ENCODE peak calls at places on chromosomes 13 and 19, in nine cellular contexts. One of them, this sample, is unnamed. For H3K36me3, the result is how much of the 10 kb centered on the place peaks cover.

GRCh38 chr13:29523199-29523931 is 72.1 kb downstream of the SLC7A1 start:
- DNase-seq in WERI-Rb-1: no peak
- DNase-seq in uterus: no peak
- DNase-seq in astrocyte: peak
- DNase-seq in heart left ventricle: peak
- DNase-seq in fibroblast of lung: peak
- DNase-seq in thoracic aorta: no peak
- DNase-seq in endodermal cell: no peak
- DNase-seq in pancreas: peak
- DNase-seq in this sample: peak

GRCh38 chr13:29474991-29475390 is 120.5 kb downstream of the SLC7A1 start:
- DNase-seq in endodermal cell: no peak
- DNase-seq in heart left ventricle: no peak
- DNase-seq in WERI-Rb-1: no peak
- DNase-seq in uterus: no peak
- DNase-seq in pancreas: no peak
- DNase-seq in thoracic aorta: no peak
- DNase-seq in fibroblast of lung: peak
- DNase-seq in astrocyte: peak
- DNase-seq in this sample: no peak

GRCh38 chr13:30869491-30869890 is 36.6 kb upstream of the MEDAG start:
- DNase-seq in uterus: peak
- DNase-seq in thoracic aorta: no peak
- DNase-seq in astrocyte: peak
- DNase-seq in pancreas: no peak
- DNase-seq in endodermal cell: no peak
- DNase-seq in WERI-Rb-1: no peak
- DNase-seq in heart left ventricle: no peak
- DNase-seq in fibroblast of lung: peak
- DNase-seq in this sample: no peak

GRCh38 chr19:27833031-27833430 is 1379.9 kb downstream of the UQCRFS1 start:
- DNase-seq in fibroblast of lung: no peak
- DNase-seq in thoracic aorta: no peak
- DNase-seq in uterus: no peak
- DNase-seq in pancreas: no peak
- DNase-seq in heart left ventricle: no peak
- DNase-seq in endodermal cell: no peak
- DNase-seq in WERI-Rb-1: no peak
- DNase-seq in astrocyte: no peak
- DNase-seq in this sample: no peak

GRCh38 chr19:39224910-39225309 is 19.9 kb downstream of the IFNL3 start:
- DNase-seq in uterus: no peak
- DNase-seq in pancreas: no peak
- DNase-seq in endodermal cell: peak
- DNase-seq in thoracic aorta: no peak
- DNase-seq in heart left ventricle: no peak
- DNase-seq in fibroblast of lung: no peak
- DNase-seq in WERI-Rb-1: no peak
- DNase-seq in astrocyte: no peak
- DNase-seq in this sample: no peak

GRCh38 chr19:29378126-29378525 is 147.7 kb upstream of the VSTM2B start:
- DNase-seq in astrocyte: no peak
- DNase-seq in heart left ventricle: no peak
- DNase-seq in pancreas: no peak
- DNase-seq in WERI-Rb-1: no peak
- DNase-seq in endodermal cell: peak
- DNase-seq in uterus: no peak
- DNase-seq in thoracic aorta: no peak
- DNase-seq in fibroblast of lung: no peak
- DNase-seq in this sample: no peak

GRCh38 chr13:51444922-51445321 is 7.9 kb downstream of the INTS6 start:
- DNase-seq in pancreas: no peak
- DNase-seq in endodermal cell: no peak
- DNase-seq in uterus: no peak
- DNase-seq in fibroblast of lung: peak
- DNase-seq in WERI-Rb-1: no peak
- DNase-seq in astrocyte: peak
- DNase-seq in heart left ventricle: no peak
- DNase-seq in thoracic aorta: no peak
- DNase-seq in this sample: no peak

GRCh38 chr13:29902632-29903305 is 52.4 kb upstream of the UBL3 start:
- DNase-seq in endodermal cell: no peak
- DNase-seq in heart left ventricle: no peak
- DNase-seq in uterus: no peak
- DNase-seq in astrocyte: no peak
- DNase-seq in thoracic aorta: no peak
- DNase-seq in pancreas: no peak
- DNase-seq in fibroblast of lung: no peak
- DNase-seq in WERI-Rb-1: no peak
- DNase-seq in this sample: no peak

GRCh38 chr13:25806304-25806974 is 245.4 kb downstream of the SHISA2 start:
- DNase-seq in fibroblast of lung: peak
- DNase-seq in pancreas: no peak
- DNase-seq in thoracic aorta: no peak
- DNase-seq in uterus: no peak
- DNase-seq in endodermal cell: no peak
- DNase-seq in astrocyte: peak
- DNase-seq in WERI-Rb-1: no peak
- DNase-seq in heart left ventricle: no peak
- DNase-seq in this sample: no peak

GRCh38 chr13:92590503-92590908 is 636.1 kb upstream of the GPC6 start:
- DNase-seq in uterus: no peak
- DNase-seq in WERI-Rb-1: no peak
- DNase-seq in astrocyte: peak
- DNase-seq in pancreas: no peak
- DNase-seq in heart left ventricle: no peak
- DNase-seq in endodermal cell: no peak
- DNase-seq in fibroblast of lung: peak
- DNase-seq in thoracic aorta: no peak
- DNase-seq in this sample: no peak

GRCh38 chr19:48403606-48404005 is 10.1 kb downstream of the GRIN2D start:
- DNase-seq in fibroblast of lung: peak
- DNase-seq in astrocyte: peak
- DNase-seq in endodermal cell: peak
- DNase-seq in WERI-Rb-1: peak
- DNase-seq in uterus: no peak
- DNase-seq in heart left ventricle: no peak
- DNase-seq in thoracic aorta: no peak
- DNase-seq in pancreas: no peak
- DNase-seq in this sample: peak

GRCh38 chr13:28741080-28741479 is 22.3 kb upstream of the SLC46A3 start:
- DNase-seq in heart left ventricle: no peak
- DNase-seq in WERI-Rb-1: no peak
- DNase-seq in thoracic aorta: no peak
- DNase-seq in pancreas: no peak
- DNase-seq in uterus: no peak
- DNase-seq in astrocyte: no peak
- DNase-seq in endodermal cell: no peak
- DNase-seq in fibroblast of lung: no peak
- DNase-seq in this sample: no peak

GRCh38 chr13:35086667-35087066 is 144.6 kb downstream of the NBEA start:
- DNase-seq in endodermal cell: no peak
- DNase-seq in thoracic aorta: no peak
- DNase-seq in fibroblast of lung: peak
- DNase-seq in astrocyte: peak
- DNase-seq in uterus: no peak
- DNase-seq in WERI-Rb-1: no peak
- DNase-seq in heart left ventricle: no peak
- DNase-seq in pancreas: no peak
- DNase-seq in this sample: no peak

GRCh38 chr19:5522106-5522505 is 45.6 kb downstream of the TINCR start:
- DNase-seq in fibroblast of lung: no peak
- DNase-seq in heart left ventricle: no peak
- DNase-seq in endodermal cell: no peak
- DNase-seq in pancreas: no peak
- DNase-seq in WERI-Rb-1: no peak
- DNase-seq in astrocyte: no peak
- DNase-seq in uterus: no peak
- DNase-seq in thoracic aorta: no peak
- DNase-seq in this sample: no peak

GRCh38 chr13:63449549-63449948 is 2033.9 kb upstream of the PCDH20 start:
- DNase-seq in heart left ventricle: no peak
- DNase-seq in thoracic aorta: no peak
- DNase-seq in WERI-Rb-1: no peak
- DNase-seq in astrocyte: no peak
- DNase-seq in fibroblast of lung: no peak
- DNase-seq in endodermal cell: no peak
- DNase-seq in uterus: no peak
- DNase-seq in pancreas: no peak
- DNase-seq in this sample: no peak

GRCh38 chr19:18896421-18896841 is 473 bp upstream of the CERS1 start:
- DNase-seq in heart left ventricle: peak
- DNase-seq in thoracic aorta: no peak
- DNase-seq in astrocyte: no peak
- DNase-seq in pancreas: no peak
- DNase-seq in fibroblast of lung: peak
- DNase-seq in WERI-Rb-1: no peak
- DNase-seq in endodermal cell: peak
- DNase-seq in uterus: no peak
- DNase-seq in this sample: no peak

GRCh38 chr19:55345818-55346724 is 6.4 kb downstream of the KMT5C start:
- DNase-seq in astrocyte: no peak
- DNase-seq in endodermal cell: peak
- DNase-seq in thoracic aorta: no peak
- DNase-seq in uterus: peak
- DNase-seq in heart left ventricle: peak
- DNase-seq in fibroblast of lung: peak
- DNase-seq in pancreas: no peak
- DNase-seq in WERI-Rb-1: peak
- DNase-seq in this sample: no peak

GRCh38 chr19:40621966-40622772 is 21.0 kb downstream of the LTBP4 start:
- DNase-seq in pancreas: no peak
- DNase-seq in uterus: no peak
- DNase-seq in fibroblast of lung: no peak
- DNase-seq in WERI-Rb-1: no peak
- DNase-seq in astrocyte: no peak
- DNase-seq in heart left ventricle: no peak
- DNase-seq in thoracic aorta: no peak
- DNase-seq in endodermal cell: no peak
- DNase-seq in this sample: no peak
- H3K36me3 ChIP-seq in pancreas: under half
- H3K36me3 ChIP-seq in uterus: under half
- H3K36me3 ChIP-seq in fibroblast of lung: under half
- H3K36me3 ChIP-seq in WERI-Rb-1: half or more
- H3K36me3 ChIP-seq in astrocyte: under half
- H3K36me3 ChIP-seq in heart left ventricle: under half
- H3K36me3 ChIP-seq in thoracic aorta: half or more
- H3K36me3 ChIP-seq in endodermal cell: under half
- H3K36me3 ChIP-seq in this sample: under half

DNA sequence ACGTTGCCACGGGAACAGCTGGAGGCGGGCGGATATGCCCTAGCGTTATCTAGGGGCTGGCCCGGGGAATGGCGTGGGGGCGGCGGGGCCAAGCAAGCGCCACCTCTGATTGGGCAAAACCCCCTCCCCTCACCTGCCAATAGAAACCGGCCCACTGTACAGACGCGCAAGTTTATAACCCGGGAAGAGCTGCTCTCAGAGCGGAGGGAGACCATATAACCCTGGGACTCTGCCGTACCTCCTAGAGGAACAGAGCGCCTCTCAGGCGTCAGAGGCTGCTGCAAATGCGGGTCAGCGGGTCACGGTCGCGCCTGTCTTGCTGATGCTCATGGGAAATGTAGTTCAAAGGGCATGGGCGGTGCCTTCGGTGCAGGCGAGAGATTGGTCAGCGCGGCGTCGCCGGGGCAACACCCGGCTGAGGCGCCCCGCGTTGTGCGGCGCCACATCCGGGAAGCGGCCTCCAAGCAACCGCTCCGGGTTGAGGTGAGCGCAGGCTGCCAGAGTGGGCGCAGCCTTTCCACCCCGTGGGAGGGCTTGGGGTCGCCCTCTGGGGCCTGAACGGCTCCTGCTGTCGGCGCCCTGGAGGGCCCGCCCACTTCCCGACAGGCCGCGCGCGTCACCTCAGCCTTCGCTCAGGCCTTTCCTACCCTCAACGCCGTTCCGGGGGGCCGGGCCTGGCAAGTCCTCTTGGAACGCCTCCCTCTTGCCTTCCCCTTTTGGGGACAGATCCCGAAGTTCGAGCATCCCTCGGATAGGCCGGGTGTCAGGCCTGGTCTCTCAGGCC is at the start of gene ZNF446:
- DNase-seq in endodermal cell: peak
- DNase-seq in pancreas: peak
- DNase-seq in uterus: peak
- DNase-seq in astrocyte: peak
- DNase-seq in thoracic aorta: peak
- DNase-seq in WERI-Rb-1: peak
- DNase-seq in fibroblast of lung: peak
- DNase-seq in heart left ventricle: peak
- DNase-seq in this sample: peak
- TF ChIP-seq CTCF in endodermal cell: no peak
- TF ChIP-seq CTCF in pancreas: no peak
- TF ChIP-seq CTCF in uterus: no peak
- TF ChIP-seq CTCF in astrocyte: no peak
- TF ChIP-seq CTCF in thoracic aorta: no peak
- TF ChIP-seq CTCF in WERI-Rb-1: no peak
- TF ChIP-seq CTCF in fibroblast of lung: no peak
- TF ChIP-seq CTCF in heart left ventricle: no peak
- TF ChIP-seq CTCF in this sample: no peak

GRCh38 chr13:45989607-45990006 is 62.9 kb downstream of the ZC3H13 start:
- DNase-seq in uterus: no peak
- DNase-seq in astrocyte: peak
- DNase-seq in pancreas: no peak
- DNase-seq in thoracic aorta: no peak
- DNase-seq in endodermal cell: no peak
- DNase-seq in fibroblast of lung: peak
- DNase-seq in heart left ventricle: no peak
- DNase-seq in WERI-Rb-1: no peak
- DNase-seq in this sample: no peak
- H3K36me3 ChIP-seq in uterus: under half
- H3K36me3 ChIP-seq in astrocyte: under half
- H3K36me3 ChIP-seq in pancreas: under half
- H3K36me3 ChIP-seq in thoracic aorta: under half
- H3K36me3 ChIP-seq in endodermal cell: half or more
- H3K36me3 ChIP-seq in fibroblast of lung: under half
- H3K36me3 ChIP-seq in heart left ventricle: under half
- H3K36me3 ChIP-seq in WERI-Rb-1: under half
- H3K36me3 ChIP-seq in this sample: under half

DNA sequence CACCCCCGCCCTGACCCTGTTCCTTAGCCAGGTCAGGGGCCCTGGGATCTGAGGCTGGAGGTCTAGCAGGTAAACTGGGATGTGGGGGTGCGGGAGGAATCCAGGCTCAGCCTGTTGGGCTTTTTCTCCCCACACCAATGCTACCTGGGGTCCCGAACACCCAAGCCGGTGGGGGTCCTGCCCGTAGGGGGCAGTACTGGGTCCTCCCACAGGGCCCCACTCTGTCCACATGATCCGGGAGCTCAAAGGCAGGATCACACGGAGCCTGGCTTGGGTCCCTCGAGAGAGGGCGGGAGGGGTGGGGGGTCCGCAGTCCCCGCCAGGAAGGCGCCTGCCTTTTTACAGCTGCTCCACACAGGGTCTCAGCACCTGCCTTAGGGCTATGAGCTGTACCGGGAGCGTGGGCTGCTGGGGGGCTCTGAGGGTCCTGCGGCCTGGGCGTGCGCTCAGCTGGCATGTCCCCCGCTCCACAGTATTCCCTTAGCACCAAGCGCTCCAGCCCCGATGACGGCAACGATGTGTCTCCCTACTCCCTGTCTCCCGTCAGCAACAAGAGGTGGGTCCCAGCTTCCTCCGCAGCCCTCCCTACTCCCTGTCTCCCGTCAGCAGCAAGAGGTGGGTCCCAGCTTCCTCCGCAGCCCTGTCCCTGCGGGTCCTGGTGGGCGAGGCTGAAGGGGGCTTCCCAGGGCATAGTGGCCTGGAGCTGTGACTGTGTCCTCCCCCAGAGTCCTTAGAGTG is 12.3 kb upstream of the TEKTIP1 start:
- DNase-seq in heart left ventricle: no peak
- DNase-seq in WERI-Rb-1: no peak
- DNase-seq in uterus: no peak
- DNase-seq in endodermal cell: no peak
- DNase-seq in fibroblast of lung: no peak
- DNase-seq in astrocyte: no peak
- DNase-seq in pancreas: no peak
- DNase-seq in thoracic aorta: no peak
- DNase-seq in this sample: no peak
- TF ChIP-seq CTCF in heart left ventricle: no peak
- TF ChIP-seq CTCF in WERI-Rb-1: peak
- TF ChIP-seq CTCF in uterus: no peak
- TF ChIP-seq CTCF in endodermal cell: peak
- TF ChIP-seq CTCF in fibroblast of lung: no peak
- TF ChIP-seq CTCF in astrocyte: no peak
- TF ChIP-seq CTCF in pancreas: no peak
- TF ChIP-seq CTCF in thoracic aorta: no peak
- TF ChIP-seq CTCF in this sample: no peak

This sample was measured in gastrocnemius medialis.